ENCODE peak calls at places on chromosomes 5 and 9, in four cellular contexts. One of them, this sample, is unnamed. For H3K4me1, the result is how much of the 10 kb centered on the place peaks cover.

GRCh38 chr5:137357436-137357835 is 141.7 kb downstream of the SPOCK1 start:
- DNase-seq in endothelial cell of umbilical vein: no peak
- DNase-seq in body of pancreas: no peak
- DNase-seq in breast epithelium: no peak
- DNase-seq in this sample: no peak

GRCh38 chr9:38621434-38622082 is 1.2 kb upstream of the ANKRD18A start:
- DNase-seq in endothelial cell of umbilical vein: no peak
- DNase-seq in body of pancreas: peak
- DNase-seq in breast epithelium: no peak
- DNase-seq in this sample: peak

GRCh38 chr5:16791036-16791705 is 144.9 kb downstream of the MYO10 start:
- DNase-seq in endothelial cell of umbilical vein: peak
- DNase-seq in body of pancreas: peak
- DNase-seq in breast epithelium: no peak
- DNase-seq in this sample: no peak

GRCh38 chr5:161544350-161544765 is 2.2 kb downstream of the GABRB2 start:
- DNase-seq in endothelial cell of umbilical vein: peak
- DNase-seq in body of pancreas: peak
- DNase-seq in breast epithelium: no peak
- DNase-seq in this sample: no peak

GRCh38 chr5:61342066-61342465 is 10.0 kb downstream of the ZSWIM6 start:
- DNase-seq in endothelial cell of umbilical vein: peak
- DNase-seq in body of pancreas: no peak
- DNase-seq in breast epithelium: no peak
- DNase-seq in this sample: no peak

GRCh38 chr9:117335797-117336435 is 78.9 kb downstream of the ASTN2 start:
- DNase-seq in endothelial cell of umbilical vein: no peak
- DNase-seq in body of pancreas: no peak
- DNase-seq in breast epithelium: no peak
- DNase-seq in this sample: no peak

GRCh38 chr9:37529111-37529510 is 43.4 kb downstream of the POLR1E start:
- DNase-seq in endothelial cell of umbilical vein: no peak
- DNase-seq in body of pancreas: no peak
- DNase-seq in breast epithelium: peak
- DNase-seq in this sample: no peak

GRCh38 chr9:93875330-93875729 is 79.8 kb downstream of the BARX1 start:
- DNase-seq in endothelial cell of umbilical vein: no peak
- DNase-seq in body of pancreas: no peak
- DNase-seq in breast epithelium: no peak
- DNase-seq in this sample: no peak

GRCh38 chr9:121168052-121168451 is 33.6 kb downstream of the RAB14 start:
- DNase-seq in endothelial cell of umbilical vein: no peak
- DNase-seq in body of pancreas: no peak
- DNase-seq in breast epithelium: no peak
- DNase-seq in this sample: no peak

GRCh38 chr5:143985832-143986485 is 174.0 kb downstream of the HMHB1 start:
- DNase-seq in endothelial cell of umbilical vein: peak
- DNase-seq in body of pancreas: no peak
- DNase-seq in breast epithelium: no peak
- DNase-seq in this sample: no peak

GRCh38 chr5:52800394-52801213 is 12.9 kb downstream of the ITGA1 start:
- DNase-seq in endothelial cell of umbilical vein: peak
- DNase-seq in body of pancreas: peak
- DNase-seq in breast epithelium: peak
- DNase-seq in this sample: peak

GRCh38 chr9:2299156-2299842 is 284.2 kb downstream of the SMARCA2 start:
- DNase-seq in endothelial cell of umbilical vein: no peak
- DNase-seq in body of pancreas: peak
- DNase-seq in breast epithelium: peak
- DNase-seq in this sample: no peak

GRCh38 chr5:133707629-133708028 is 95.3 kb upstream of the FSTL4 start:
- DNase-seq in endothelial cell of umbilical vein: no peak
- DNase-seq in body of pancreas: no peak
- DNase-seq in breast epithelium: no peak
- DNase-seq in this sample: no peak

GRCh38 chr9:89878687-89879086 is 273.9 kb downstream of the GADD45G start:
- DNase-seq in endothelial cell of umbilical vein: no peak
- DNase-seq in body of pancreas: peak
- DNase-seq in breast epithelium: peak
- DNase-seq in this sample: peak

GRCh38 chr5:90529939-90530677 is 724 bp upstream of the LYSMD3 start:
- DNase-seq in endothelial cell of umbilical vein: peak
- DNase-seq in body of pancreas: peak
- DNase-seq in breast epithelium: peak
- DNase-seq in this sample: peak

GRCh38 chr5:104635216-104635615 is 1072.6 kb upstream of the NUDT12 start:
- DNase-seq in endothelial cell of umbilical vein: peak
- DNase-seq in body of pancreas: no peak
- DNase-seq in breast epithelium: no peak
- DNase-seq in this sample: no peak

GRCh38 chr5:154189819-154190651 is 498 bp upstream of the GALNT10 start:
- DNase-seq in endothelial cell of umbilical vein: peak
- DNase-seq in body of pancreas: peak
- DNase-seq in breast epithelium: peak
- DNase-seq in this sample: peak

GRCh38 chr9:25964239-25964638 is 286.0 kb upstream of the TUSC1 start:
- DNase-seq in endothelial cell of umbilical vein: peak
- DNase-seq in body of pancreas: peak
- DNase-seq in breast epithelium: no peak
- DNase-seq in this sample: no peak

GRCh38 chr5:15026011-15026481 is 154.5 kb upstream of the ANKH start:
- DNase-seq in endothelial cell of umbilical vein: no peak
- DNase-seq in body of pancreas: no peak
- DNase-seq in breast epithelium: no peak
- DNase-seq in this sample: no peak

GRCh38 chr5:821504-821903 is 29.3 kb downstream of the ZDHHC11 start:
- DNase-seq in endothelial cell of umbilical vein: no peak
- DNase-seq in body of pancreas: no peak
- DNase-seq in breast epithelium: no peak
- DNase-seq in this sample: no peak

GRCh38 chr5:154783774-154784460 is 28.7 kb downstream of the LARP1 start:
- DNase-seq in endothelial cell of umbilical vein: no peak
- DNase-seq in body of pancreas: peak
- DNase-seq in breast epithelium: no peak
- DNase-seq in this sample: no peak

GRCh38 chr9:74887041-74887980 is at the start of gene TRPM6:
- DNase-seq in endothelial cell of umbilical vein: peak
- DNase-seq in body of pancreas: peak
- DNase-seq in breast epithelium: peak
- DNase-seq in this sample: peak

GRCh38 chr5:136998864-136999263 is 500.3 kb downstream of the SPOCK1 start:
- DNase-seq in endothelial cell of umbilical vein: no peak
- DNase-seq in body of pancreas: no peak
- DNase-seq in breast epithelium: no peak
- DNase-seq in this sample: no peak

GRCh38 chr5:167284491-167284890 is 1007.0 kb upstream of the WWC1 start:
- DNase-seq in endothelial cell of umbilical vein: no peak
- DNase-seq in body of pancreas: no peak
- DNase-seq in breast epithelium: no peak
- DNase-seq in this sample: no peak

GRCh38 chr5:40984884-40985283 is 75.6 kb downstream of the C7 start:
- DNase-seq in endothelial cell of umbilical vein: no peak
- DNase-seq in body of pancreas: no peak
- DNase-seq in breast epithelium: no peak
- DNase-seq in this sample: no peak

GRCh38 chr9:97571664-97572063 is 61.5 kb downstream of the TSTD2 start:
- DNase-seq in endothelial cell of umbilical vein: no peak
- DNase-seq in body of pancreas: no peak
- DNase-seq in breast epithelium: no peak
- DNase-seq in this sample: no peak

GRCh38 chr9:125650271-125650737 is 56.7 kb downstream of the MAPKAP1 start:
- DNase-seq in endothelial cell of umbilical vein: peak
- DNase-seq in body of pancreas: peak
- DNase-seq in breast epithelium: no peak
- DNase-seq in this sample: no peak
- TF ChIP-seq POLR2A in endothelial cell of umbilical vein: no peak
- TF ChIP-seq POLR2A in body of pancreas: no peak
- TF ChIP-seq POLR2A in breast epithelium: no peak
- TF ChIP-seq POLR2A in this sample: no peak

DNA sequence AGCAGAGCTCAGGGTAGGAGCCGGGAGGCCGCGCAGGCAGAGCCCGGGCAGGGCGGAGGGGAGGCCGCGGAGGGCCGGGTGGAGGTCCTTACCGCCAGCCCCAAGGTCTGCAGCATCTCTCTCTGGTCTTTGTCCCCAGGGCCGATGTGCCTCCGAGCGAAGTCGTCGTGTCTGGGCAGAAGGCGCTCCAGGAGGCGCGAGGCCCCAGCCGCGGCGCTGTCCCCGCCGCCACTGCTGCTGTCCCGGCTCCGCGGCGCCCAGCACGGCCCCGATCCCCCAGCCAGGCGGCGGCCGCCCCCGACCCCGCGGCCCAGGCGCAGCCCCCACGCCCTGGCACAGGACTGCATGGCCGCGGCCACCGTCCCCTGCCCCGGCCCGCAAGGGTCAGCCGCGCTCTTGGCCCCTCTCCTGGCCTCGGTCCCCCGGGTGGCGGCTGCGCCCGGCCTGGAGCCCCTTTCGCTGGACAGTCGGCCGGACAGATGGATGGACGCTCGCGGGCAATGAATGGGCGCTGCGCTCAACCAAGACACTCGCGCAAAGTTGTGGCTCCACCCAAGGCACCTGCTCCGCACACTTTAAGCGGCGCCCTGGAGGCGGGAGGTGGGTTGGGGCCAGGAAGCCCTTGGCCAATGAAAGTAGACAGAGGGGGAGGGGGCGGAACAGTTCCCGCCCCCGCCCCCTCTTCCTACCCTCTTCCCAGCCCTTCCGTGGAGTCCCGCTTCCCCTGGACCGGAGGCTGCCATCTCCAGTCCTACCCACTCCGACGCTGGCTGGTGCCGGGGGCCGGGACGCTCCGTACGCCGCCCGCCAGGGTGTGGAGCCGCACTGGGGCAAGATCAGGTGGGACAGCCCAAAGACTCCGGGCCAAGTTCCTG is at the start of gene GLDC:
- DNase-seq in endothelial cell of umbilical vein: peak
- DNase-seq in body of pancreas: peak
- DNase-seq in breast epithelium: peak
- DNase-seq in this sample: peak
- H3K4me3 ChIP-seq in endothelial cell of umbilical vein: peak
- H3K4me3 ChIP-seq in body of pancreas: no peak
- H3K4me3 ChIP-seq in breast epithelium: peak
- H3K4me3 ChIP-seq in this sample: peak

GRCh38 chr5:125409101-125409495 is 662.7 kb upstream of the ZNF608 start:
- DNase-seq in endothelial cell of umbilical vein: no peak
- DNase-seq in body of pancreas: no peak
- DNase-seq in breast epithelium: no peak
- DNase-seq in this sample: no peak
- H3K4me1 ChIP-seq in endothelial cell of umbilical vein: half or more
- H3K4me1 ChIP-seq in body of pancreas: half or more
- H3K4me1 ChIP-seq in breast epithelium: under half
- H3K4me1 ChIP-seq in this sample: under half

DNA sequence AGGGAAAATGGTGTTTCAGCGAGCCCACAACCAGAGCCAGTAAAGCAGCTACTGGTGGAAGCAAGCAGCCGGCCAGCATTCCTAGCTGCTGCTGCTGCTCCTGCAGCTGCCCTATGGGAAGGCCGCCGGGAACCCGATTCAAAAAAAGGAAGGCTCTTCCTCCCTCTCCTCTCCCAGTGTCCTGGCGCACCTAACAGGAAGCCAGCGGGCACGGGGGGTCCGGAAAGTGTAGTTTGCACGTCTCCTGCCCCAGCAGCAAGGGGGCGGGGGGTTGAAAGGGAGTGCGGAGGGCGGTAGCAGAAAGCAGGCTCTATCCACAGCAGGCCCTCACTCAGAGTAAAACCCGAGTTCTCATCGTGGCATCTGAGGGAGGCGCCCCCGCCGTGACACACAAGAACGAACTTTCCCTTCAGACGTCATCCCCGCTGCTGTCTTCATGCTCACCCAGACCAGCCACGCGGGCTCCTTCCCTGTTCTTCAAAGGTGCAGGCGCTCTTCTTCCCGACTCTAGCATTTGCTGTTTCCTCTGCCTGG is 16.5 kb downstream of the GRXCR2 start:
- DNase-seq in endothelial cell of umbilical vein: peak
- DNase-seq in body of pancreas: peak
- DNase-seq in breast epithelium: peak
- DNase-seq in this sample: peak
- TF ChIP-seq POLR2A in endothelial cell of umbilical vein: no peak
- TF ChIP-seq POLR2A in body of pancreas: no peak
- TF ChIP-seq POLR2A in breast epithelium: no peak
- TF ChIP-seq POLR2A in this sample: no peak

GRCh38 chr5:141488591-141489478 is at the start of gene PCDHGC5:
- DNase-seq in endothelial cell of umbilical vein: no peak
- DNase-seq in body of pancreas: no peak
- DNase-seq in breast epithelium: no peak
- DNase-seq in this sample: no peak
- H3K4me3 ChIP-seq in endothelial cell of umbilical vein: no peak
- H3K4me3 ChIP-seq in body of pancreas: no peak
- H3K4me3 ChIP-seq in breast epithelium: no peak
- H3K4me3 ChIP-seq in this sample: no peak

This sample was measured in right lobe of liver.